ENCODE peak calls at places on chromosome 9, in nine cellular contexts. P, D, U, F, J, B, X, S and N are unnamed samples. For H3K9me3, the result is how much of the 10 kb centered on the place peaks cover.

GRCh38 chr9:92631452-92632211 is 38.3 kb downstream of the IPPK start:
- DNase-seq in X (no peak), J (no peak), U (peak), D (no peak), S (no peak), P (no peak), F (no peak), B (no peak), N (no peak)

GRCh38 chr9:129240581-129241211 is 62.6 kb upstream of the IER5L start:
- DNase-seq in U (peak), D (no peak), F (no peak), X (no peak), J (no peak), B (no peak), S (no peak), P (no peak), N (peak)

GRCh38 chr9:110996436-110997224 is 41.6 kb downstream of the LPAR1 start:
- DNase-seq in F (no peak), D (no peak), S (no peak), J (no peak), P (no peak), U (no peak), B (peak), X (peak), N (no peak)

GRCh38 chr9:107161338-107161737 is 121.7 kb upstream of the RAD23B start:
- DNase-seq in J (no peak), U (no peak), S (no peak), D (no peak), X (no peak), B (no peak), P (no peak), F (no peak), N (no peak)

GRCh38 chr9:131660466-131661405 is 79.1 kb downstream of the RAPGEF1 start:
- DNase-seq in U (no peak), F (no peak), P (peak), J (no peak), B (no peak), S (no peak), D (no peak), X (no peak), N (no peak)

GRCh38 chr9:89354471-89354870 is 36.2 kb downstream of the SECISBP2 start:
- DNase-seq in S (no peak), X (no peak), F (no peak), J (no peak), B (no peak), U (no peak), D (no peak), P (no peak), N (no peak)

GRCh38 chr9:2267171-2267740 is 252.1 kb downstream of the SMARCA2 start:
- DNase-seq in S (peak), P (no peak), D (no peak), U (no peak), J (no peak), X (no peak), F (no peak), B (no peak), N (no peak)

GRCh38 chr9:87516222-87516930 is 18.7 kb downstream of the DAPK1 start:
- DNase-seq in X (peak), S (peak), D (no peak), F (no peak), J (no peak), B (no peak), P (peak), U (peak), N (peak)

GRCh38 chr9:110880123-110880522 is 158.1 kb downstream of the LPAR1 start:
- DNase-seq in B (no peak), X (no peak), S (no peak), P (no peak), J (no peak), U (no peak), F (no peak), D (no peak), N (no peak)

GRCh38 chr9:135159801-135160200 is 72.3 kb downstream of the OLFM1 start:
- DNase-seq in B (no peak), F (no peak), S (no peak), J (no peak), X (no peak), P (no peak), D (no peak), U (no peak), N (no peak)

GRCh38 chr9:77903666-77904248 is 127.9 kb downstream of the GNAQ start:
- DNase-seq in J (no peak), F (no peak), U (no peak), X (no peak), P (no peak), D (no peak), S (no peak), B (no peak), N (no peak)

GRCh38 chr9:4034404-4034803 is 265.5 kb downstream of the GLIS3 start:
- DNase-seq in D (no peak), B (no peak), S (no peak), F (no peak), J (no peak), U (no peak), P (no peak), X (no peak), N (no peak)

GRCh38 chr9:127204771-127205470 is 59.7 kb upstream of the GARNL3 start:
- DNase-seq in J (no peak), S (no peak), F (no peak), U (no peak), D (no peak), X (no peak), P (peak), B (no peak), N (peak)

GRCh38 chr9:136437839-136438547 is 1.7 kb downstream of the INPP5E start:
- DNase-seq in D (no peak), B (no peak), J (no peak), U (no peak), P (no peak), X (no peak), F (peak), S (no peak), N (no peak)

GRCh38 chr9:37936965-37937364 is 33.0 kb upstream of the SLC25A51 start:
- DNase-seq in F (no peak), X (no peak), J (no peak), S (no peak), U (peak), B (no peak), P (no peak), D (no peak), N (peak)

GRCh38 chr9:130927338-130927737 is 11.7 kb downstream of the FIBCD1 start:
- DNase-seq in S (no peak), B (no peak), D (no peak), U (no peak), J (no peak), P (no peak), X (no peak), F (no peak), N (no peak)

GRCh38 chr9:128419061-128419925 is 1.4 kb upstream of the CERCAM start:
- DNase-seq in F (no peak), J (no peak), B (no peak), X (no peak), D (no peak), U (no peak), S (no peak), P (no peak), N (no peak)

GRCh38 chr9:121672213-121672612 is 20.8 kb downstream of the DAB2IP start:
- DNase-seq in X (no peak), F (no peak), U (peak), S (no peak), B (no peak), D (no peak), P (no peak), J (no peak), N (no peak)

GRCh38 chr9:109399258-109399767 is 78.5 kb upstream of the EPB41L4B start:
- DNase-seq in J (peak), P (no peak), U (no peak), S (no peak), F (no peak), D (no peak), X (no peak), B (no peak), N (no peak)

GRCh38 chr9:129131300-129132145 is 20.3 kb downstream of the PTPA start:
- DNase-seq in P (peak), U (peak), B (peak), F (peak), S (peak), X (peak), J (peak), D (peak), N (peak)

GRCh38 chr9:112288029-112288428 is 45.4 kb downstream of the PTBP3 start:
- DNase-seq in X (no peak), J (no peak), S (no peak), F (no peak), D (no peak), P (no peak), U (no peak), B (no peak), N (no peak)

GRCh38 chr9:112280904-112281303 is 52.5 kb downstream of the PTBP3 start:
- DNase-seq in U (no peak), S (no peak), P (no peak), J (no peak), X (no peak), D (no peak), B (no peak), F (no peak), N (no peak)

GRCh38 chr9:112285056-112285455 is 48.4 kb downstream of the PTBP3 start:
- DNase-seq in X (no peak), P (no peak), U (no peak), B (no peak), F (no peak), D (no peak), J (no peak), S (no peak), N (no peak)

GRCh38 chr9:112286906-112287305 is 46.5 kb downstream of the PTBP3 start:
- DNase-seq in S (no peak), D (no peak), U (no peak), B (no peak), F (no peak), P (no peak), J (no peak), X (no peak), N (no peak)

GRCh38 chr9:112283854-112284253 is 49.6 kb downstream of the PTBP3 start:
- DNase-seq in P (no peak), D (no peak), U (no peak), B (no peak), F (no peak), J (no peak), S (no peak), X (no peak), N (no peak)
- H3K9me3 ChIP-seq in P (under half), D (under half), U (under half), B (under half), F (under half), J (under half), S (under half), X (under half), N (under half)

GRCh38 chr9:96766199-96766598 is 11.7 kb downstream of the ZNF510 start:
- DNase-seq in X (no peak), S (no peak), J (no peak), F (no peak), P (no peak), D (no peak), B (no peak), U (no peak), N (no peak)
- H3K9me3 ChIP-seq in X (half or more), S (half or more), J (under half), F (half or more), P (under half), D (under half), B (half or more), U (half or more), N (under half)

GRCh38 chr9:100359057-100359456 is 6.3 kb upstream of the TEX10 start:
- DNase-seq in D (no peak), U (no peak), B (no peak), P (no peak), J (no peak), F (no peak), S (no peak), X (no peak), N (no peak)
- H3K9me3 ChIP-seq in D (under half), U (under half), B (under half), P (under half), J (under half), F (under half), S (under half), X (under half), N (under half)

GRCh38 chr9:82320566-82320965 is 332.0 kb downstream of the SPATA31D1 start:
- DNase-seq in S (no peak), F (no peak), P (no peak), X (no peak), U (no peak), D (no peak), B (no peak), J (no peak), N (no peak)

GRCh38 chr9:82327641-82328040 is 339.1 kb downstream of the SPATA31D1 start:
- DNase-seq in P (no peak), S (no peak), U (no peak), B (no peak), J (no peak), F (no peak), X (no peak), D (no peak), N (no peak)

GRCh38 chr9:82331091-82331490 is 342.5 kb downstream of the SPATA31D1 start:
- DNase-seq in B (no peak), F (no peak), U (no peak), P (no peak), D (no peak), J (no peak), X (no peak), S (no peak), N (no peak)

GRCh38 chr9:82325907-82326306 is 337.3 kb downstream of the SPATA31D1 start:
- DNase-seq in B (no peak), P (no peak), J (no peak), D (no peak), X (no peak), U (no peak), S (no peak), F (no peak), N (no peak)
- H3K9me3 ChIP-seq in B (under half), P (under half), J (under half), D (under half), X (under half), U (under half), S (under half), F (under half), N (under half)

GRCh38 chr9:86256653-86257052 is 2.8 kb downstream of the C9orf153 start:
- DNase-seq in D (no peak), J (no peak), P (no peak), F (no peak), B (no peak), U (no peak), X (no peak), S (no peak), N (no peak)
- H3K9me3 ChIP-seq in D (under half), J (under half), P (under half), F (under half), B (under half), U (under half), X (under half), S (under half), N (under half)

DNA sequence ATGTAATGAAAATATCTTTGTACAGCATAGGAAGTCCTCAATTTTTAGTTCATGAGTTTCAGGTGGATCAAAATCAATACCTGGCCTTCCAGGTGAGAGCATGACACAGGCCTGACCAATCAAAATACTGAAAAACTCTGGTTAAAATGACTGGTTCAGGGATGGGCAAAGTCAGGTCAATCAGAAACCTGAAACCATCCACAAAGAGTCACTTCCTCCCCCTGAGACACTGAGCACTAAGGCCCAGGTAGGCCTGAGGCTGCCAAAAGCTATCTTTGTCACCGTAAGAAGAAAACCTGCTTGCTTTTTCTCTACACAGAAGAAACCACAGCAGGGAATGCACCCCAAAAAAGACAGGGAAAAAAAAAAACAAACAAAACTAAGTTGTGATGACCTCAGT is 444.8 kb downstream of the TLR4 start:
- DNase-seq in J (peak), F (no peak), D (no peak), U (no peak), B (no peak), S (no peak), X (no peak), P (no peak), N (no peak)
- H3K9me3 ChIP-seq in J (under half), F (under half), D (under half), U (under half), B (under half), S (under half), X (under half), P (under half), N (under half)

GRCh38 chr9:138011951-138012500 is 134.4 kb downstream of the CACNA1B start:
- DNase-seq in B (no peak), X (no peak), F (no peak), D (no peak), U (peak), S (no peak), J (no peak), P (no peak), N (no peak)
- H3K9me3 ChIP-seq in B (under half), X (under half), F (under half), D (under half), U (under half), S (under half), J (under half), P (under half), N (under half)

GRCh38 chr9:17251100-17251499 is 116.3 kb downstream of the CNTLN start:
- DNase-seq in X (no peak), F (no peak), B (no peak), S (no peak), D (no peak), J (no peak), P (no peak), U (no peak), N (no peak)
- H3K9me3 ChIP-seq in X (under half), F (under half), B (under half), S (under half), D (under half), J (under half), P (under half), U (half or more), N (under half)